ENCODE peak calls at places on chromosomes 12 and 14, in ten cellular contexts. One of them, this sample, is unnamed.

GRCh38 chr14:74962493-74962892 is 7.1 kb upstream of the PGF start:
- DNase-seq in SW 1271: no peak
- DNase-seq in AG08395: no peak
- DNase-seq in SK-N-MC: no peak
- DNase-seq in AG20443: no peak
- DNase-seq in glutamatergic neuron: no peak
- DNase-seq in NCI-H446: no peak
- DNase-seq in AG04449: no peak
- DNase-seq in erythroblast: no peak
- DNase-seq in hippocampal formation: no peak
- DNase-seq in this sample: no peak

GRCh38 chr12:14902465-14902864 is 16.8 kb upstream of the MGP start:
- DNase-seq in SW 1271: no peak
- DNase-seq in AG08395: no peak
- DNase-seq in SK-N-MC: no peak
- DNase-seq in AG20443: no peak
- DNase-seq in glutamatergic neuron: no peak
- DNase-seq in NCI-H446: no peak
- DNase-seq in AG04449: no peak
- DNase-seq in erythroblast: peak; percentile 68
- DNase-seq in hippocampal formation: no peak
- DNase-seq in this sample: no peak

GRCh38 chr12:11182529-11182928 is 4.2 kb downstream of the TAS2R42 start:
- DNase-seq in SW 1271: no peak
- DNase-seq in AG08395: no peak
- DNase-seq in SK-N-MC: no peak
- DNase-seq in AG20443: no peak
- DNase-seq in glutamatergic neuron: no peak
- DNase-seq in NCI-H446: no peak
- DNase-seq in AG04449: no peak
- DNase-seq in erythroblast: no peak
- DNase-seq in hippocampal formation: no peak
- DNase-seq in this sample: no peak

GRCh38 chr14:30657606-30658163 is 35.6 kb downstream of the SCFD1 start:
- DNase-seq in SW 1271: no peak
- DNase-seq in AG08395: peak; percentile 6
- DNase-seq in SK-N-MC: no peak
- DNase-seq in AG20443: peak; percentile 7
- DNase-seq in glutamatergic neuron: no peak
- DNase-seq in NCI-H446: no peak
- DNase-seq in AG04449: no peak
- DNase-seq in erythroblast: peak; percentile 3
- DNase-seq in hippocampal formation: no peak
- DNase-seq in this sample: peak; percentile 37

GRCh38 chr12:15670756-15671155 is 118.4 kb downstream of the EPS8 start:
- DNase-seq in SW 1271: no peak
- DNase-seq in AG08395: no peak
- DNase-seq in SK-N-MC: no peak
- DNase-seq in AG20443: no peak
- DNase-seq in glutamatergic neuron: no peak
- DNase-seq in NCI-H446: no peak
- DNase-seq in AG04449: no peak
- DNase-seq in erythroblast: no peak
- DNase-seq in hippocampal formation: no peak
- DNase-seq in this sample: no peak

GRCh38 chr14:103393687-103394626 is 8.7 kb downstream of the MARK3 start:
- DNase-seq in SW 1271: no peak
- DNase-seq in AG08395: peak; percentile 64
- DNase-seq in SK-N-MC: no peak
- DNase-seq in AG20443: peak; percentile 64
- DNase-seq in glutamatergic neuron: no peak
- DNase-seq in NCI-H446: no peak
- DNase-seq in AG04449: no peak
- DNase-seq in erythroblast: peak; percentile 92
- DNase-seq in hippocampal formation: peak; percentile 35
- DNase-seq in this sample: peak; percentile 45

GRCh38 chr14:43413094-43413493 is 1094.0 kb downstream of the FSCB start:
- DNase-seq in SW 1271: no peak
- DNase-seq in AG08395: no peak
- DNase-seq in SK-N-MC: no peak
- DNase-seq in AG20443: no peak
- DNase-seq in glutamatergic neuron: no peak
- DNase-seq in NCI-H446: no peak
- DNase-seq in AG04449: no peak
- DNase-seq in erythroblast: no peak
- DNase-seq in hippocampal formation: no peak
- DNase-seq in this sample: no peak

GRCh38 chr14:57382283-57382682 is 8.1 kb upstream of the NAA30 start:
- DNase-seq in SW 1271: peak; percentile 63
- DNase-seq in AG08395: peak; percentile 65
- DNase-seq in SK-N-MC: no peak
- DNase-seq in AG20443: peak; percentile 62
- DNase-seq in glutamatergic neuron: no peak
- DNase-seq in NCI-H446: no peak
- DNase-seq in AG04449: peak; percentile 50
- DNase-seq in erythroblast: no peak
- DNase-seq in hippocampal formation: no peak
- DNase-seq in this sample: no peak

GRCh38 chr12:123077298-123078113 is 73.4 kb downstream of the PITPNM2 start:
- DNase-seq in SW 1271: no peak
- DNase-seq in AG08395: no peak
- DNase-seq in SK-N-MC: no peak
- DNase-seq in AG20443: no peak
- DNase-seq in glutamatergic neuron: no peak
- DNase-seq in NCI-H446: no peak
- DNase-seq in AG04449: no peak
- DNase-seq in erythroblast: no peak
- DNase-seq in hippocampal formation: no peak
- DNase-seq in this sample: no peak

GRCh38 chr12:3456809-3457208 is 34.2 kb upstream of the PRMT8 start:
- DNase-seq in SW 1271: no peak
- DNase-seq in AG08395: no peak
- DNase-seq in SK-N-MC: no peak
- DNase-seq in AG20443: no peak
- DNase-seq in glutamatergic neuron: no peak
- DNase-seq in NCI-H446: no peak
- DNase-seq in AG04449: no peak
- DNase-seq in erythroblast: no peak
- DNase-seq in hippocampal formation: no peak
- DNase-seq in this sample: peak; percentile 25

GRCh38 chr12:62351326-62351725 is 91.1 kb downstream of the USP15 start:
- DNase-seq in SW 1271: no peak
- DNase-seq in AG08395: no peak
- DNase-seq in SK-N-MC: no peak
- DNase-seq in AG20443: no peak
- DNase-seq in glutamatergic neuron: no peak
- DNase-seq in NCI-H446: no peak
- DNase-seq in AG04449: no peak
- DNase-seq in erythroblast: no peak
- DNase-seq in hippocampal formation: no peak
- DNase-seq in this sample: no peak

GRCh38 chr12:50003595-50003994 is 21.7 kb downstream of the RACGAP1 start:
- DNase-seq in SW 1271: no peak
- DNase-seq in AG08395: no peak
- DNase-seq in SK-N-MC: no peak
- DNase-seq in AG20443: no peak
- DNase-seq in glutamatergic neuron: no peak
- DNase-seq in NCI-H446: no peak
- DNase-seq in AG04449: no peak
- DNase-seq in erythroblast: no peak
- DNase-seq in hippocampal formation: no peak
- DNase-seq in this sample: no peak

GRCh38 chr14:24909523-24910302 is 140.2 kb downstream of the STXBP6 start:
- DNase-seq in SW 1271: no peak
- DNase-seq in AG08395: no peak
- DNase-seq in SK-N-MC: no peak
- DNase-seq in AG20443: no peak
- DNase-seq in glutamatergic neuron: no peak
- DNase-seq in NCI-H446: no peak
- DNase-seq in AG04449: no peak
- DNase-seq in erythroblast: no peak
- DNase-seq in hippocampal formation: no peak
- DNase-seq in this sample: no peak

GRCh38 chr14:22973217-22974032 is 8.9 kb downstream of the AJUBA start:
- DNase-seq in SW 1271: peak; percentile 48
- DNase-seq in AG08395: peak; percentile 67
- DNase-seq in SK-N-MC: no peak
- DNase-seq in AG20443: peak; percentile 61
- DNase-seq in glutamatergic neuron: peak; percentile 49
- DNase-seq in NCI-H446: peak; percentile 34
- DNase-seq in AG04449: no peak
- DNase-seq in erythroblast: peak; percentile 56
- DNase-seq in hippocampal formation: no peak
- DNase-seq in this sample: peak; percentile 68

GRCh38 chr12:42612258-42612608 is 22.7 kb upstream of the PRICKLE1 start:
- DNase-seq in SW 1271: no peak
- DNase-seq in AG08395: no peak
- DNase-seq in SK-N-MC: no peak
- DNase-seq in AG20443: no peak
- DNase-seq in glutamatergic neuron: no peak
- DNase-seq in NCI-H446: no peak
- DNase-seq in AG04449: no peak
- DNase-seq in erythroblast: no peak
- DNase-seq in hippocampal formation: no peak
- DNase-seq in this sample: no peak

GRCh38 chr14:52723514-52724359 is 6.2 kb upstream of the STYX start:
- DNase-seq in SW 1271: no peak
- DNase-seq in AG08395: no peak
- DNase-seq in SK-N-MC: no peak
- DNase-seq in AG20443: no peak
- DNase-seq in glutamatergic neuron: no peak
- DNase-seq in NCI-H446: no peak
- DNase-seq in AG04449: no peak
- DNase-seq in erythroblast: no peak
- DNase-seq in hippocampal formation: no peak
- DNase-seq in this sample: no peak

GRCh38 chr12:107649615-107650014 is 36.0 kb upstream of the PWP1 start:
- DNase-seq in SW 1271: no peak
- DNase-seq in AG08395: no peak
- DNase-seq in SK-N-MC: no peak
- DNase-seq in AG20443: no peak
- DNase-seq in glutamatergic neuron: no peak
- DNase-seq in NCI-H446: no peak
- DNase-seq in AG04449: no peak
- DNase-seq in erythroblast: no peak
- DNase-seq in hippocampal formation: peak; percentile 24
- DNase-seq in this sample: no peak

GRCh38 chr12:52042706-52043385 is 8.4 kb upstream of the NR4A1 start:
- DNase-seq in SW 1271: no peak
- DNase-seq in AG08395: no peak
- DNase-seq in SK-N-MC: no peak
- DNase-seq in AG20443: no peak
- DNase-seq in glutamatergic neuron: no peak
- DNase-seq in NCI-H446: no peak
- DNase-seq in AG04449: no peak
- DNase-seq in erythroblast: no peak
- DNase-seq in hippocampal formation: no peak
- DNase-seq in this sample: no peak

GRCh38 chr12:24997970-24998582 is 49.2 kb upstream of the BCAT1 start:
- DNase-seq in SW 1271: no peak
- DNase-seq in AG08395: peak; percentile 13
- DNase-seq in SK-N-MC: peak; percentile 92
- DNase-seq in AG20443: no peak
- DNase-seq in glutamatergic neuron: no peak
- DNase-seq in NCI-H446: no peak
- DNase-seq in AG04449: peak; percentile 84
- DNase-seq in erythroblast: no peak
- DNase-seq in hippocampal formation: no peak
- DNase-seq in this sample: peak; percentile 96

GRCh38 chr12:124765571-124766489 is 97.8 kb downstream of the SCARB1 start:
- DNase-seq in SW 1271: no peak
- DNase-seq in AG08395: no peak
- DNase-seq in SK-N-MC: no peak
- DNase-seq in AG20443: peak; percentile 34
- DNase-seq in glutamatergic neuron: no peak
- DNase-seq in NCI-H446: peak; percentile 17
- DNase-seq in AG04449: no peak
- DNase-seq in erythroblast: no peak
- DNase-seq in hippocampal formation: no peak
- DNase-seq in this sample: no peak

GRCh38 chr14:32897724-32898064 is 41.0 kb upstream of the NPAS3 start:
- DNase-seq in SW 1271: no peak
- DNase-seq in AG08395: no peak
- DNase-seq in SK-N-MC: no peak
- DNase-seq in AG20443: no peak
- DNase-seq in glutamatergic neuron: no peak
- DNase-seq in NCI-H446: no peak
- DNase-seq in AG04449: no peak
- DNase-seq in erythroblast: no peak
- DNase-seq in hippocampal formation: peak; percentile 48
- DNase-seq in this sample: no peak

GRCh38 chr14:90579088-90579487 is 182.3 kb downstream of the CALM1 start:
- DNase-seq in SW 1271: no peak
- DNase-seq in AG08395: no peak
- DNase-seq in SK-N-MC: no peak
- DNase-seq in AG20443: no peak
- DNase-seq in glutamatergic neuron: no peak
- DNase-seq in NCI-H446: no peak
- DNase-seq in AG04449: no peak
- DNase-seq in erythroblast: no peak
- DNase-seq in hippocampal formation: no peak
- DNase-seq in this sample: no peak

GRCh38 chr12:91129662-91130362 is 18.5 kb upstream of the LUM start:
- DNase-seq in SW 1271: no peak
- DNase-seq in AG08395: no peak
- DNase-seq in SK-N-MC: no peak
- DNase-seq in AG20443: no peak
- DNase-seq in glutamatergic neuron: no peak
- DNase-seq in NCI-H446: no peak
- DNase-seq in AG04449: no peak
- DNase-seq in erythroblast: no peak
- DNase-seq in hippocampal formation: no peak
- DNase-seq in this sample: no peak

GRCh38 chr12:71900091-71900490 is 38.6 kb upstream of the TPH2 start:
- DNase-seq in SW 1271: no peak
- DNase-seq in AG08395: peak; percentile 46
- DNase-seq in SK-N-MC: no peak
- DNase-seq in AG20443: peak; percentile 16
- DNase-seq in glutamatergic neuron: no peak
- DNase-seq in NCI-H446: no peak
- DNase-seq in AG04449: no peak
- DNase-seq in erythroblast: no peak
- DNase-seq in hippocampal formation: no peak
- DNase-seq in this sample: no peak

GRCh38 chr14:91300283-91300841 is 55.9 kb upstream of the GPR68 start:
- DNase-seq in SW 1271: no peak
- DNase-seq in AG08395: no peak
- DNase-seq in SK-N-MC: no peak
- DNase-seq in AG20443: no peak
- DNase-seq in glutamatergic neuron: no peak
- DNase-seq in NCI-H446: no peak
- DNase-seq in AG04449: no peak
- DNase-seq in erythroblast: peak; percentile 18
- DNase-seq in hippocampal formation: no peak
- DNase-seq in this sample: no peak

GRCh38 chr14:62082779-62083178 is 320.6 kb downstream of the SNAPC1 start:
- DNase-seq in SW 1271: no peak
- DNase-seq in AG08395: no peak
- DNase-seq in SK-N-MC: no peak
- DNase-seq in AG20443: no peak
- DNase-seq in glutamatergic neuron: no peak
- DNase-seq in NCI-H446: no peak
- DNase-seq in AG04449: no peak
- DNase-seq in erythroblast: no peak
- DNase-seq in hippocampal formation: no peak
- DNase-seq in this sample: no peak

GRCh38 chr14:33842299-33842698 is 108.6 kb downstream of the EGLN3 start:
- DNase-seq in SW 1271: no peak
- DNase-seq in AG08395: no peak
- DNase-seq in SK-N-MC: no peak
- DNase-seq in AG20443: no peak
- DNase-seq in glutamatergic neuron: no peak
- DNase-seq in NCI-H446: no peak
- DNase-seq in AG04449: no peak
- DNase-seq in erythroblast: no peak
- DNase-seq in hippocampal formation: no peak
- DNase-seq in this sample: no peak

GRCh38 chr14:24938593-24938992 is 111.4 kb downstream of the STXBP6 start:
- DNase-seq in SW 1271: no peak
- DNase-seq in AG08395: no peak
- DNase-seq in SK-N-MC: no peak
- DNase-seq in AG20443: no peak
- DNase-seq in glutamatergic neuron: no peak
- DNase-seq in NCI-H446: no peak
- DNase-seq in AG04449: no peak
- DNase-seq in erythroblast: no peak
- DNase-seq in hippocampal formation: no peak
- DNase-seq in this sample: no peak